ENCODE peak calls at places on chromosomes 5 and 9, in five cellular contexts. E is tibial nerve, T is choroid plexus epithelial cell, D is AG09309, V is cerebellar cortex. M is an unnamed sample.
A peak's percentile ranks its signal among the peaks of the same experiment; 100 is the strongest.

GRCh38 chr9:17906204-17906840 is 327.5 kb downstream of the SH3GL2 start:
- DNase-seq in E (no peak), T (no peak), D (no peak), V (no peak), M (no peak)

GRCh38 chr5:2695200-2695891 is 56.1 kb downstream of the IRX2 start:
- DNase-seq in E (no peak), T (no peak), D (no peak), V (no peak), M (no peak)

GRCh38 chr5:52605992-52606321 is 181.8 kb upstream of the ITGA1 start:
- DNase-seq in E (no peak), T (no peak), D (no peak), V (no peak), M (no peak)

GRCh38 chr9:109282302-109282701 is 38.6 kb downstream of the EPB41L4B start:
- DNase-seq in E (no peak), T (no peak), D (no peak), V (no peak), M (no peak)

GRCh38 chr5:123813937-123814624 is 302.1 kb downstream of the CSNK1G3 start:
- DNase-seq in E (no peak), T (peak; percentile 54), D (peak; percentile 17), V (peak; percentile 31), M (no peak)

GRCh38 chr5:115738807-115739206 is 77.7 kb downstream of the CDO1 start:
- DNase-seq in E (no peak), T (no peak), D (no peak), V (no peak), M (no peak)

GRCh38 chr9:120989065-120989464 is 61.0 kb downstream of the C5 start:
- DNase-seq in E (no peak), T (no peak), D (no peak), V (no peak), M (no peak)

GRCh38 chr9:95876138-95876444 is 600 bp downstream of the ERCC6L2 start:
- DNase-seq in E (no peak), T (no peak), D (no peak), V (no peak), M (no peak)

GRCh38 chr5:133271606-133272005 is 219.8 kb downstream of the HSPA4 start:
- DNase-seq in E (no peak), T (no peak), D (no peak), V (no peak), M (no peak)

GRCh38 chr9:33375841-33376321 is 26.5 kb downstream of the AQP7 start:
- DNase-seq in E (no peak), T (no peak), D (no peak), V (no peak), M (no peak)

GRCh38 chr5:93058309-93058708 is 522.7 kb downstream of the NR2F1-AS1 start:
- DNase-seq in E (no peak), T (peak; percentile 86), D (peak; percentile 86), V (no peak), M (no peak)

GRCh38 chr5:133869675-133869978 is 98.8 kb downstream of the C5orf15 start:
- DNase-seq in E (peak; percentile 28), T (no peak), D (no peak), V (peak; percentile 54), M (no peak)

M was measured in stimulated activated CD4-positive, alpha-beta T cell treated with anti-CD3 and anti-CD28 coated beads, Interleukin-15, amount 100 ng/mL, for 48 hours.